ENCODE peak calls at places on chromosome 22, in seven cellular contexts. One of them, this sample, is unnamed.

GRCh38 chr22:32265882-32266767 is 11.0 kb upstream of the SLC5A4 start:
- DNase-seq in ecto neural progenitor cell: peak
- DNase-seq in activated T-cell treated with anti-CD3 and anti-CD28 coated beads for 1 hour: peak
- DNase-seq in NT2/D1: peak
- DNase-seq in substantia nigra: peak
- DNase-seq in amniotic epithelial cell: peak
- DNase-seq in stimulated activated CD4-positive, alpha-beta T cell treated with anti-CD3 and anti-CD28 coated beads, Interleukin-1b, Interleukin-23, amount 100 ng/mL, for 1 hour: peak
- DNase-seq in this sample: peak

GRCh38 chr22:30582788-30583575 is 8.5 kb upstream of the GAL3ST1 start:
- DNase-seq in ecto neural progenitor cell: peak
- DNase-seq in activated T-cell treated with anti-CD3 and anti-CD28 coated beads for 1 hour: no peak
- DNase-seq in NT2/D1: no peak
- DNase-seq in substantia nigra: peak
- DNase-seq in amniotic epithelial cell: no peak
- DNase-seq in stimulated activated CD4-positive, alpha-beta T cell treated with anti-CD3 and anti-CD28 coated beads, Interleukin-1b, Interleukin-23, amount 100 ng/mL, for 1 hour: no peak
- DNase-seq in this sample: no peak

GRCh38 chr22:29617922-29618629 is 14.6 kb downstream of the NF2 start:
- DNase-seq in ecto neural progenitor cell: no peak
- DNase-seq in activated T-cell treated with anti-CD3 and anti-CD28 coated beads for 1 hour: no peak
- DNase-seq in NT2/D1: no peak
- DNase-seq in substantia nigra: no peak
- DNase-seq in amniotic epithelial cell: peak
- DNase-seq in stimulated activated CD4-positive, alpha-beta T cell treated with anti-CD3 and anti-CD28 coated beads, Interleukin-1b, Interleukin-23, amount 100 ng/mL, for 1 hour: no peak
- DNase-seq in this sample: no peak

GRCh38 chr22:40855104-40855959 is 1.1 kb downstream of the ST13 start:
- DNase-seq in ecto neural progenitor cell: no peak
- DNase-seq in activated T-cell treated with anti-CD3 and anti-CD28 coated beads for 1 hour: no peak
- DNase-seq in NT2/D1: no peak
- DNase-seq in substantia nigra: no peak
- DNase-seq in amniotic epithelial cell: peak
- DNase-seq in stimulated activated CD4-positive, alpha-beta T cell treated with anti-CD3 and anti-CD28 coated beads, Interleukin-1b, Interleukin-23, amount 100 ng/mL, for 1 hour: no peak
- DNase-seq in this sample: no peak

GRCh38 chr22:48644997-48645396 is 1182.7 kb downstream of the BRD1 start:
- DNase-seq in ecto neural progenitor cell: no peak
- DNase-seq in activated T-cell treated with anti-CD3 and anti-CD28 coated beads for 1 hour: no peak
- DNase-seq in NT2/D1: no peak
- DNase-seq in substantia nigra: no peak
- DNase-seq in amniotic epithelial cell: no peak
- DNase-seq in stimulated activated CD4-positive, alpha-beta T cell treated with anti-CD3 and anti-CD28 coated beads, Interleukin-1b, Interleukin-23, amount 100 ng/mL, for 1 hour: no peak
- DNase-seq in this sample: no peak

GRCh38 chr22:39297490-39298193 is 21.8 kb downstream of the RPL3 start:
- DNase-seq in ecto neural progenitor cell: no peak
- DNase-seq in activated T-cell treated with anti-CD3 and anti-CD28 coated beads for 1 hour: no peak
- DNase-seq in NT2/D1: no peak
- DNase-seq in substantia nigra: no peak
- DNase-seq in amniotic epithelial cell: no peak
- DNase-seq in stimulated activated CD4-positive, alpha-beta T cell treated with anti-CD3 and anti-CD28 coated beads, Interleukin-1b, Interleukin-23, amount 100 ng/mL, for 1 hour: no peak
- DNase-seq in this sample: no peak

GRCh38 chr22:44277404-44278135 is 35.2 kb downstream of the SHISAL1 start:
- DNase-seq in ecto neural progenitor cell: no peak
- DNase-seq in activated T-cell treated with anti-CD3 and anti-CD28 coated beads for 1 hour: no peak
- DNase-seq in NT2/D1: no peak
- DNase-seq in substantia nigra: no peak
- DNase-seq in amniotic epithelial cell: no peak
- DNase-seq in stimulated activated CD4-positive, alpha-beta T cell treated with anti-CD3 and anti-CD28 coated beads, Interleukin-1b, Interleukin-23, amount 100 ng/mL, for 1 hour: no peak
- DNase-seq in this sample: no peak

GRCh38 chr22:40094449-40094848 is 83.3 kb upstream of the TNRC6B start:
- DNase-seq in ecto neural progenitor cell: no peak
- DNase-seq in activated T-cell treated with anti-CD3 and anti-CD28 coated beads for 1 hour: no peak
- DNase-seq in NT2/D1: no peak
- DNase-seq in substantia nigra: no peak
- DNase-seq in amniotic epithelial cell: no peak
- DNase-seq in stimulated activated CD4-positive, alpha-beta T cell treated with anti-CD3 and anti-CD28 coated beads, Interleukin-1b, Interleukin-23, amount 100 ng/mL, for 1 hour: no peak
- DNase-seq in this sample: no peak

This sample was measured in activated CD4-positive, alpha-beta T cell treated with anti-CD3 and anti-CD28 coated beads, Interleukin-2, amount 50 U/mL, for 1 hour.